ENCODE peak calls at places on chromosomes 4 and X, in five cellular contexts. V, N, Z, H and X are unnamed samples.

GRCh38 chr4:38675167-38676121 is 11.4 kb downstream of the KLF3 start:
- DNase-seq in N (peak), Z (peak), H (peak), V (peak), X (peak)

GRCh38 chr4:112492321-112492720 is 23.7 kb downstream of the NEUROG2 start:
- DNase-seq in Z (no peak), V (no peak), H (no peak), N (no peak), X (no peak)

GRCh38 chr4:77821775-77822174 is 2.6 kb upstream of the CNOT6L start:
- DNase-seq in N (no peak), Z (no peak), V (no peak), H (no peak), X (no peak)

GRCh38 chr4:79445371-79445781 is 37.3 kb upstream of the GK2 start:
- DNase-seq in H (no peak), N (no peak), V (peak), Z (no peak), X (no peak)

GRCh38 chr4:16759781-16760459 is 138.5 kb downstream of the LDB2 start:
- DNase-seq in Z (no peak), V (peak), N (no peak), H (no peak), X (no peak)

GRCh38 chr4:34723606-34724005 is 1520.7 kb downstream of the ARAP2 start:
- DNase-seq in H (no peak), Z (no peak), V (peak), N (no peak), X (no peak)

GRCh38 chr4:8427761-8428287 is 12.7 kb downstream of the ACOX3 start:
- DNase-seq in Z (peak), V (peak), H (no peak), N (no peak), X (no peak)

GRCh38 chrX:10231461-10231860 is 74.7 kb downstream of the CLCN4 start:
- DNase-seq in Z (no peak), V (no peak), N (no peak), H (no peak), X (no peak)

GRCh38 chr4:128229458-128229805 is 58.2 kb downstream of the PGRMC2 start:
- DNase-seq in Z (no peak), V (no peak), H (no peak), N (no peak), X (no peak)

GRCh38 chrX:18793601-18794089 is 86.2 kb downstream of the PPEF1 start:
- DNase-seq in H (no peak), Z (no peak), N (no peak), V (peak), X (no peak)

GRCh38 chr4:16233569-16234177 is 7.4 kb upstream of the TAPT1 start:
- DNase-seq in H (no peak), Z (no peak), N (no peak), V (no peak), X (no peak)

GRCh38 chr4:153204247-153205027 is at the start of gene TRIM2:
- DNase-seq in H (peak), N (peak), Z (peak), V (peak), X (no peak)

GRCh38 chr4:95472538-95472937 is 76.2 kb downstream of the UNC5C start:
- DNase-seq in N (no peak), Z (no peak), V (no peak), H (no peak), X (no peak)

GRCh38 chr4:8844976-8845690 is 26.5 kb downstream of the HMX1 start:
- DNase-seq in H (no peak), N (peak), Z (no peak), V (no peak), X (no peak)

GRCh38 chrX:71618303-71618721 is at the start of gene CXCR3:
- DNase-seq in Z (no peak), V (no peak), H (no peak), N (no peak), X (no peak)

GRCh38 chr4:77172336-77172735 is 15.3 kb downstream of the CCNG2 start:
- DNase-seq in Z (peak), N (no peak), H (no peak), V (peak), X (peak)

GRCh38 chrX:45623266-45623665 is 422.6 kb upstream of the DIPK2B start:
- DNase-seq in N (no peak), H (no peak), V (peak), Z (peak), X (peak)

GRCh38 chr4:123892997-123893745 is 496.6 kb downstream of the SPRY1 start:
- DNase-seq in N (no peak), V (peak), Z (no peak), H (no peak), X (no peak)

GRCh38 chr4:110183643-110184042 is 14.8 kb downstream of the ELOVL6 start:
- DNase-seq in H (no peak), N (no peak), Z (no peak), V (no peak), X (no peak)

GRCh38 chr4:118918388-118918787 is 29.7 kb downstream of the SYNPO2 start:
- DNase-seq in Z (peak), V (peak), N (no peak), H (no peak), X (peak)

GRCh38 chrX:107731831-107732502 is 43.6 kb downstream of the TSC22D3 start:
- DNase-seq in Z (peak), V (peak), N (peak), H (peak), X (no peak)

GRCh38 chr4:113684534-113685091 is 76.9 kb downstream of the CAMK2D start:
- DNase-seq in Z (peak), H (peak), N (peak), V (peak), X (peak)

GRCh38 chrX:50813843-50814661 is at the start of gene SHROOM4:
- DNase-seq in H (peak), Z (peak), V (peak), N (peak), X (no peak)

GRCh38 chrX:8306296-8306975 is 135.4 kb upstream of the VCX2 start:
- DNase-seq in H (no peak), V (no peak), N (no peak), Z (no peak), X (no peak)

DNA sequence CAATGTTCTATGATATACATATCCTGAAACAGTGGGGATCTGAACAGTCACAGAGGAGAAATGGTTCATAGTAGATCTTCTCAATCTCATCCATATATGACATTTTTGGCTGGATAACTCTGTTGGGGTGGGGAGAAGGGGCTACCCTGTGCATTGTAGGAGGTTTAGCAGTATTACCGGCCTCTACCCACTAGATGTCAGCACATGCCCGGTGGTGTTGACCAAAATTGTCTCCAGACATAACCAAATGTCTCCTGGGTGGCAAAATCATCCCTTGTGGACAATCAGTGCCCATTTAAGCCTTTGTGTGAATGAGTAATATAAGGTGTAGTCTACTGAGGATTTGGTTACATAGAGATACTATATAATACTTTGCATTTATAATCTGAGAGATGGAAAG is 89.9 kb downstream of the PLS3 start:
- DNase-seq in N (no peak), V (peak), H (peak), Z (peak), X (no peak)
- TF ChIP-seq CTCF in N (peak), V (peak), H (peak), Z (peak), X (peak)

GRCh38 chr4:55346851-55347255 is 811 bp downstream of the SRD5A3 start:
- DNase-seq in H (no peak), N (no peak), V (no peak), Z (no peak), X (no peak)
- H3K4me3 ChIP-seq in H (peak), N (peak), V (peak), Z (peak), X (peak)

DNA sequence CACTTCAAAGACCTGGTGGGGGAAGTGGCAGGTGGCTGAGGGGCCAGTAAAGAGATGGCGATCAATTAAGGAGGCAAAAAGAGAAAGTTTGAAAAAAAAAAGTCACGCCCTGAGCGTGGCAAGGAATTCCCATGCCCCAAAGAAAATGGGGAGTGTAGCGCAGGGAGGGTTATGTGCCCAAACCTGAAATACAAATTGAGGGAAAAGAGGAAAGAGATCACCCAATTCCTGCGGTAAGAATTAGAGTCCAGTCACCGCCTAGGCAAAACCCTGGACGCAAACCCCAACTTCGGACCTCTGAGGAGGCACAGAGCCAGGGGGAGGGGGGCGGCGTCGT is 595 bp downstream of the ENOX2 start:
- DNase-seq in Z (no peak), V (no peak), N (no peak), H (no peak), X (no peak)
- TF ChIP-seq CTCF in Z (no peak), V (no peak), N (no peak), H (no peak), X (no peak)

GRCh38 chr4:1050486-1051213 is 39.2 kb downstream of the FGFRL1 start:
- DNase-seq in Z (no peak), N (no peak), V (no peak), H (no peak), X (no peak)
- H3K4me3 ChIP-seq in Z (no peak), N (no peak), V (no peak), H (no peak), X (no peak)